ENCODE peak calls at places on chromosomes 2 and 18, in four cellular contexts. Z is brain microvascular endothelial cell, F is ovary, A is OCI-LY7. B is an unnamed sample.
A peak's percentile ranks its signal among the peaks of the same experiment; 100 is the strongest.

GRCh38 chr2:134087371-134087921 is 166.4 kb upstream of the MGAT5 start:
- DNase-seq in A (no peak), Z (no peak), F (no peak), B (no peak)

GRCh38 chr2:98487806-98488189 is 43.1 kb downstream of the INPP4A start:
- DNase-seq in Z (peak; percentile 53), F (no peak), A (peak; percentile 59), B (no peak)

GRCh38 chr2:186443851-186444250 is 42.2 kb upstream of the ZC3H15 start:
- DNase-seq in F (no peak), A (no peak), Z (no peak), B (no peak)

GRCh38 chr18:68454511-68455228 is 260.2 kb downstream of the TMX3 start:
- DNase-seq in A (no peak), Z (peak; percentile 87), F (no peak), B (no peak)

GRCh38 chr2:109399061-109399460 is 214.7 kb downstream of the SEPTIN10 start:
- DNase-seq in Z (no peak), A (no peak), F (no peak), B (no peak)

GRCh38 chr18:9449580-9449979 is 25.7 kb upstream of the RALBP1 start:
- DNase-seq in F (no peak), Z (no peak), A (no peak), B (no peak)

GRCh38 chr2:202261531-202261930 is 4.0 kb upstream of the NOP58 start:
- DNase-seq in Z (no peak), F (no peak), A (no peak), B (no peak)

GRCh38 chr18:62611395-62612241 is 88.8 kb downstream of the ZCCHC2 start:
- DNase-seq in F (peak; percentile 54), Z (no peak), A (no peak), B (peak; percentile 67)

GRCh38 chr2:132703396-132703795 is 33.4 kb upstream of the LYPD1 start:
- DNase-seq in F (no peak), Z (peak; percentile 58), A (no peak), B (no peak)

GRCh38 chr18:61892683-61893303 is at the start of gene RNF152:
- DNase-seq in A (no peak), F (peak; percentile 50), Z (no peak), B (peak; percentile 90)

GRCh38 chr18:50847192-50847591 is 27.4 kb upstream of the MRO start:
- DNase-seq in Z (peak; percentile 74), A (no peak), F (no peak), B (no peak)

GRCh38 chr18:22977847-22978701 is 44.9 kb downstream of the RBBP8 start:
- DNase-seq in F (no peak), A (no peak), Z (peak; percentile 75), B (no peak)

GRCh38 chr2:56224316-56224715 is 40.5 kb downstream of the CCDC85A start:
- DNase-seq in A (no peak), Z (no peak), F (no peak), B (no peak)

GRCh38 chr18:73150199-73150598 is 282.4 kb upstream of the NETO1 start:
- DNase-seq in A (no peak), Z (no peak), F (no peak), B (no peak)

GRCh38 chr2:164747786-164748433 is 93.7 kb downstream of the COBLL1 start:
- DNase-seq in Z (no peak), A (no peak), F (peak; percentile 20), B (no peak)

GRCh38 chr18:33755918-33756590 is 178.0 kb downstream of the ASXL3 start:
- DNase-seq in A (no peak), F (no peak), Z (peak; percentile 95), B (peak; percentile 77)

GRCh38 chr2:22843919-22844537 is 541.0 kb upstream of the KLHL29 start:
- DNase-seq in F (no peak), A (no peak), Z (no peak), B (no peak)

GRCh38 chr18:22207022-22207758 is 37.8 kb downstream of the GATA6 start:
- DNase-seq in A (no peak), Z (no peak), F (peak; percentile 60), B (no peak)

GRCh38 chr2:20025065-20025786 is 12.8 kb upstream of the MATN3 start:
- DNase-seq in F (no peak), A (no peak), Z (no peak), B (no peak)

GRCh38 chr2:164840930-164841718 is 499 bp downstream of the COBLL1 start:
- DNase-seq in Z (peak; percentile 45), A (peak; percentile 18), F (peak; percentile 80), B (peak; percentile 93)

GRCh38 chr2:141439524-141439923 is 691.3 kb downstream of the LRP1B start:
- DNase-seq in A (no peak), Z (no peak), F (no peak), B (no peak)

GRCh38 chr2:42028571-42029148 is 19.2 kb upstream of the PKDCC start:
- DNase-seq in A (no peak), Z (no peak), F (peak; percentile 60), B (no peak)

GRCh38 chr2:22281033-22281432 is 1103.9 kb upstream of the KLHL29 start:
- DNase-seq in F (no peak), Z (peak; percentile 91), A (no peak), B (no peak)

GRCh38 chr2:149885468-149885867 is 297.9 kb upstream of the MMADHC start:
- DNase-seq in A (no peak), Z (no peak), F (no peak), B (no peak)

GRCh38 chr2:136404925-136405324 is 287.0 kb upstream of the CXCR4 start:
- DNase-seq in A (no peak), Z (no peak), F (no peak), B (no peak)

GRCh38 chr2:197869501-197870111 is 65.2 kb downstream of the PLCL1 start:
- DNase-seq in F (no peak), Z (peak; percentile 25), A (no peak), B (no peak)

GRCh38 chr2:43460611-43461396 is 135.0 kb downstream of the THADA start:
- DNase-seq in F (no peak), Z (no peak), A (no peak), B (no peak)

GRCh38 chr18:45167109-45167551 is 448.1 kb upstream of the SLC14A2 start:
- DNase-seq in Z (peak; percentile 72), A (no peak), F (no peak), B (no peak)

GRCh38 chr2:2466534-2466933 is 135.5 kb upstream of the MYT1L start:
- DNase-seq in F (no peak), Z (no peak), A (no peak), B (no peak)

GRCh38 chr18:30405038-30405437 is 637.5 kb downstream of the DSC3 start:
- DNase-seq in A (no peak), Z (no peak), F (no peak), B (no peak)

GRCh38 chr18:25261768-25262167 is 90.2 kb downstream of the ZNF521 start:
- DNase-seq in A (no peak), Z (no peak), F (no peak), B (no peak)

GRCh38 chr18:54386043-54386442 is 28.3 kb downstream of the C18orf54 start:
- DNase-seq in F (no peak), A (no peak), Z (no peak), B (no peak)

GRCh38 chr2:184577056-184577455 is 21.3 kb upstream of the ZNF804A start:
- DNase-seq in Z (no peak), F (no peak), A (no peak), B (no peak)

GRCh38 chr2:71511776-71512175 is 58.4 kb downstream of the DYSF start:
- DNase-seq in A (no peak), Z (no peak), F (no peak), B (no peak)

GRCh38 chr2:218245214-218245613 is 15.6 kb upstream of the GPBAR1 start:
- DNase-seq in F (no peak), A (no peak), Z (no peak), B (no peak)

GRCh38 chr2:218244204-218244603 is 16.6 kb upstream of the GPBAR1 start:
- DNase-seq in A (no peak), Z (no peak), F (no peak), B (no peak)

GRCh38 chr2:218252509-218253247 is 8.1 kb upstream of the GPBAR1 start:
- DNase-seq in F (no peak), A (no peak), Z (no peak), B (no peak)

GRCh38 chr2:218244665-218245064 is 16.1 kb upstream of the GPBAR1 start:
- DNase-seq in F (no peak), A (no peak), Z (no peak), B (no peak)

DNA sequence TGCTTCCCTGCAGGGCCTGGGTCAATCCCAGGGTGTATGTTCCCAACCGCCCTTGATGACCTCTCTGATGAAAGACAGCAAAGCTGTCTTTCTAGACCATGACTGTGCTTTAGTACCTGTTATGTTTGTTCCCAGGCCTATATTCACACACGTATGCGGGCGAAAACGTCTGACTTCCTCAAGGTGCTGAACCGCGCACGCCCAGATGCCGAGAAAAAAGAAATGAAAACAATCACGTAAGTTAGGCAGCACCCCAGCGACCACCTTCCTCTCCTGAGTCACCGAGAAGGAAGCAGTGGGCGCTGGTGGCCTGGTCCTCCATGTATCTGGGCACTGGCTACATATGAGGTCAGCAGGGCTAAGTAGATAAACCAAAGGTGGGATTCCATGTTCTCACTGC is 11.1 kb upstream of the GPBAR1 start:
- DNase-seq in A (no peak), F (no peak), Z (no peak), B (peak; percentile 16)
- H3K36me3 ChIP-seq in A (peaks cover 100% of the 10 kb centered on the region), F (peaks cover 3% of the 10 kb centered on the region), Z (peaks cover 98% of the 10 kb centered on the region), B (peaks cover 96% of the 10 kb centered on the region)

DNA sequence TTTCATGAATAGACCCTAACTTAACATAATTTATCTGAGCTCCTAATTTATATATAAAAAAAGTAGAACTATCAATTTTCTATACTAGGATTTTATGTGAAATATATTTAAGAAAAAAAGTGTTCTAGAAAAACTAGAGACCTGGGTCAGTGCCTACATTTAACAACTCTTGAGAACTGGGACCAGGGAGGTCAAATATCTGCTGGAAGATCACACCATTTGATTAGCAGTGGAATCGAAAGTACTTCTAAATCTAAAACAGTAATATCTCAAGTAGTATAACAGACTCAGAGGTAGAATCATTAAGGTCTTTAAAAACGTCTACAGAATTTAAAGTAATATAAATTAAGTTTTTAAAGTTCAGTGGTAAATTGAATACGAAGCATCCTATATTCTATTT is 34.6 kb downstream of the PPP3R1 start:
- DNase-seq in F (no peak), A (no peak), Z (no peak), B (no peak)
- H3K36me3 ChIP-seq in F (no peaks in the 10 kb centered on the region), A (peaks cover 77% of the 10 kb centered on the region), Z (no peaks in the 10 kb centered on the region), B (peaks cover 28% of the 10 kb centered on the region)

GRCh38 chr2:101854877-101855276 is 136.9 kb upstream of the IL1R2 start:
- DNase-seq in A (no peak), F (no peak), Z (no peak), B (no peak)
- H3K36me3 ChIP-seq in A (peaks cover 84% of the 10 kb centered on the region), F (no peaks in the 10 kb centered on the region), Z (peaks cover 47% of the 10 kb centered on the region), B (peaks cover 81% of the 10 kb centered on the region)

GRCh38 chr2:24209389-24210105 is 34.7 kb downstream of the FAM228A start:
- DNase-seq in Z (no peak), F (no peak), A (no peak), B (no peak)
- H3K36me3 ChIP-seq in Z (peaks cover 6% of the 10 kb centered on the region), F (no peaks in the 10 kb centered on the region), A (peaks cover 4% of the 10 kb centered on the region), B (no peaks in the 10 kb centered on the region)

DNA sequence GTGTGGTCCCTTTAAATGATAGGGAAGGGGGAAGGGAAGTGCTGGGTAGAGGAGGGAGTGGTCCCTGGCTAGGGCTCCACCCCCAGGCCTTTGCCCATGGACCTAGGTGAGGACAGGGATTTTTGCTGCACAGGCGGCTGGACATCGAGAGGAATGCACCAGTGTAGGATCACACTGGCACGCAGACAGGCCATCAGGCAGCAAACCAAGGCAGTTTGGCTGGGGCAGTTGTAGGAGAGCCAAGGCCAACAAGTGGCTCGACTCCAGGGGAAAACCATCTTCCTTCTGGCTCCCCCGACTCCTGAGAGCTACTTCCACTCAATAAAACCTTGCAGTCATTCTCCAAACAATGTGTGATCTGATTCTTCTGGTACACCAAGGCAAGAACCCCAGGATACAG is 402.0 kb upstream of the LRRTM1 start:
- DNase-seq in F (no peak), A (no peak), Z (no peak), B (no peak)
- H3K36me3 ChIP-seq in F (no peaks in the 10 kb centered on the region), A (no peaks in the 10 kb centered on the region), Z (no peaks in the 10 kb centered on the region), B (no peaks in the 10 kb centered on the region)

B was measured in endodermal cell.